ENCODE peak calls at places on chromosomes 4 and X, in four cellular contexts. F is K562, S is WTC11, H is HepG2. X is an unnamed sample.
A peak's percentile ranks its signal among the peaks of the same experiment; 100 is the strongest.

GRCh38 chrX:55260806-55261205 is 3.9 kb downstream of the PAGE3 start:
- DNase-seq in F (no peak), S (no peak), H (no peak), X (no peak)

GRCh38 chr4:38490753-38491446 is 173.1 kb upstream of the KLF3 start:
- DNase-seq in F (no peak), S (no peak), H (peak; percentile 93), X (no peak)

GRCh38 chr4:77950204-77950603 is 87.6 kb downstream of the MRPL1 start:
- DNase-seq in F (no peak), S (no peak), H (no peak), X (no peak)

GRCh38 chr4:24094726-24095125 is 204.9 kb upstream of the PPARGC1A start:
- DNase-seq in F (no peak), S (no peak), H (no peak), X (no peak)

GRCh38 chr4:42490015-42490414 is 92.7 kb downstream of the SHISA3 start:
- DNase-seq in F (no peak), S (no peak), H (no peak), X (no peak)

GRCh38 chrX:47590984-47591383 is 8.7 kb downstream of the TIMP1 start:
- DNase-seq in F (no peak), S (no peak), H (no peak), X (no peak)

GRCh38 chr4:28225005-28225404 is 1364.4 kb downstream of the STIM2 start:
- DNase-seq in F (no peak), S (peak; percentile 24), H (no peak), X (peak; percentile 6)

GRCh38 chr4:11072426-11072825 is 356.3 kb downstream of the HS3ST1 start:
- DNase-seq in F (no peak), S (no peak), H (no peak), X (no peak)

GRCh38 chr4:98747659-98748091 is 89.3 kb upstream of the TSPAN5 start:
- DNase-seq in F (no peak), S (no peak), H (no peak), X (no peak)

GRCh38 chrX:132435222-132435621 is 53.6 kb downstream of the MBNL3 start:
- DNase-seq in F (no peak), S (no peak), H (no peak), X (no peak)

GRCh38 chrX:45517090-45517973 is 316.7 kb upstream of the DIPK2B start:
- DNase-seq in F (no peak), S (no peak), H (peak; percentile 16), X (no peak)
- TF ChIP-seq ELF4 in F (no peak), S (no peak), H (no peak), X (no peak)

GRCh38 chr4:67879486-67879885 is 4.3 kb downstream of the TMPRSS11D start:
- DNase-seq in F (no peak), S (no peak), H (no peak), X (no peak)

GRCh38 chr4:67875011-67875410 is 8.8 kb downstream of the TMPRSS11D start:
- DNase-seq in F (no peak), S (no peak), H (no peak), X (no peak)

GRCh38 chr4:67873116-67873515 is 10.7 kb downstream of the TMPRSS11D start:
- DNase-seq in F (no peak), S (no peak), H (no peak), X (no peak)

GRCh38 chr4:67881226-67881625 is 2.6 kb downstream of the TMPRSS11D start:
- DNase-seq in F (no peak), S (no peak), H (no peak), X (no peak)

GRCh38 chr4:67877086-67877485 is 6.7 kb downstream of the TMPRSS11D start:
- DNase-seq in F (no peak), S (no peak), H (no peak), X (no peak)
- TF ChIP-seq ELF4 in F (no peak), S (no peak), H (no peak), X (no peak)

GRCh38 chrX:8668797-8669196 is 63.1 kb downstream of the ANOS1 start:
- DNase-seq in F (peak; percentile 5), S (no peak), H (no peak), X (no peak)
- TF ChIP-seq ELF4 in F (no peak), S (no peak), H (no peak), X (no peak)

GRCh38 chrX:88660836-88661235 is 86.2 kb upstream of the CPXCR1 start:
- DNase-seq in F (no peak), S (no peak), H (no peak), X (no peak)
- TF ChIP-seq ELF4 in F (no peak), S (no peak), H (no peak), X (no peak)